ENCODE peak calls at places on chromosomes 6 and 20, in ten cellular contexts. E is brain microvascular endothelial cell; I is GM23248; B is NCI-H69; F is cardiac fibroblast; O is heart left ventricle; J is T-helper 2 cell; Z is activated CD4-positive, CD25-positive, alpha-beta regulatory T cell; M is activated naive CD4-positive, alpha-beta T cell; Q is CD4-positive, alpha-beta T cell. Y is an unnamed sample.

GRCh38 chr6:33694401-33694931 is 17.0 kb downstream of the UQCC2 start:
- DNase-seq in E (peak; percentile 33), I (peak; percentile 91), B (peak; percentile 90), F (peak; percentile 74), O (no peak), J (peak; percentile 79), Z (no peak), M (no peak), Q (peak; percentile 47), Y (peak; percentile 98)

GRCh38 chr20:34111057-34111711 is 859 bp downstream of the EIF2S2 start:
- DNase-seq in E (peak; percentile 22), I (peak; percentile 79), B (peak; percentile 52), F (peak; percentile 80), O (no peak), J (no peak), Z (no peak), M (no peak), Q (no peak), Y (peak; percentile 17)

GRCh38 chr6:3847521-3847920 is 1.7 kb upstream of the FAM50B start:
- DNase-seq in E (no peak), I (no peak), B (no peak), F (no peak), O (no peak), J (no peak), Z (no peak), M (no peak), Q (no peak), Y (no peak)

GRCh38 chr20:36885355-36885754 is 9.4 kb downstream of the TLDC2 start:
- DNase-seq in E (no peak), I (peak; percentile 17), B (peak; percentile 5), F (peak; percentile 32), O (no peak), J (no peak), Z (no peak), M (no peak), Q (no peak), Y (no peak)

GRCh38 chr20:4162766-4163165 is 147.4 kb upstream of the RNF24 start:
- DNase-seq in E (no peak), I (no peak), B (no peak), F (no peak), O (no peak), J (no peak), Z (no peak), M (no peak), Q (no peak), Y (no peak)

GRCh38 chr6:169638388-169638787 is 63.4 kb downstream of the WDR27 start:
- DNase-seq in E (no peak), I (no peak), B (no peak), F (no peak), O (no peak), J (no peak), Z (no peak), M (no peak), Q (no peak), Y (no peak)

GRCh38 chr20:1632228-1632577 is 12.4 kb upstream of the SIRPB1 start:
- DNase-seq in E (no peak), I (peak; percentile 34), B (no peak), F (no peak), O (no peak), J (no peak), Z (no peak), M (no peak), Q (no peak), Y (no peak)

GRCh38 chr6:7146079-7146828 is 38.5 kb downstream of the RREB1 start:
- DNase-seq in E (peak; percentile 58), I (peak; percentile 79), B (peak; percentile 71), F (peak; percentile 78), O (peak; percentile 61), J (no peak), Z (no peak), M (no peak), Q (no peak), Y (no peak)

GRCh38 chr6:27582928-27583725 is 110.2 kb upstream of the ZNF184 start:
- DNase-seq in E (peak; percentile 77), I (peak; percentile 63), B (peak; percentile 74), F (peak; percentile 85), O (no peak), J (no peak), Z (no peak), M (peak; percentile 11), Q (no peak), Y (peak; percentile 62)

GRCh38 chr6:54010340-54011276 is 100.6 kb upstream of the MLIP start:
- DNase-seq in E (no peak), I (no peak), B (no peak), F (peak; percentile 13), O (peak; percentile 34), J (no peak), Z (no peak), M (no peak), Q (no peak), Y (no peak)

GRCh38 chr6:140956567-140957306 is 1176.0 kb upstream of the GJE1 start:
- DNase-seq in E (no peak), I (peak; percentile 85), B (peak; percentile 99), F (peak; percentile 46), O (no peak), J (no peak), Z (no peak), M (no peak), Q (no peak), Y (peak; percentile 98)

GRCh38 chr6:99868074-99868702 is 125.8 kb downstream of the MCHR2 start:
- DNase-seq in E (peak; percentile 68), I (peak; percentile 84), B (peak; percentile 84), F (peak; percentile 78), O (peak; percentile 79), J (peak; percentile 23), Z (peak; percentile 9), M (peak; percentile 37), Q (peak; percentile 55), Y (peak; percentile 77)

GRCh38 chr6:154257074-154257473 is 99.5 kb downstream of the IPCEF1 start:
- DNase-seq in E (no peak), I (no peak), B (no peak), F (no peak), O (no peak), J (no peak), Z (no peak), M (no peak), Q (no peak), Y (no peak)

GRCh38 chr20:13221673-13222318 is 722 bp downstream of the ISM1 start:
- DNase-seq in E (peak; percentile 37), I (peak; percentile 85), B (peak; percentile 91), F (peak; percentile 62), O (peak; percentile 39), J (peak; percentile 55), Z (peak; percentile 47), M (peak; percentile 35), Q (peak; percentile 65), Y (peak; percentile 78)

GRCh38 chr6:28880894-28881780 is 42.6 kb downstream of the TRIM27 start:
- DNase-seq in E (peak; percentile 83), I (peak; percentile 70), B (peak; percentile 80), F (peak; percentile 90), O (peak; percentile 65), J (no peak), Z (no peak), M (peak; percentile 42), Q (peak; percentile 46), Y (peak; percentile 74)

GRCh38 chr6:3052481-3053230 is 15.6 kb upstream of the RIPK1 start:
- DNase-seq in E (no peak), I (peak; percentile 54), B (no peak), F (no peak), O (no peak), J (no peak), Z (no peak), M (no peak), Q (no peak), Y (no peak)

GRCh38 chr6:115838763-115839401 is 221.8 kb downstream of the FRK start:
- DNase-seq in E (peak; percentile 20), I (peak; percentile 59), B (peak; percentile 49), F (peak; percentile 36), O (no peak), J (no peak), Z (no peak), M (no peak), Q (no peak), Y (no peak)

GRCh38 chr6:36739947-36740817 is 42.6 kb downstream of the RAB44 start:
- DNase-seq in E (no peak), I (peak; percentile 41), B (no peak), F (peak; percentile 40), O (no peak), J (no peak), Z (no peak), M (no peak), Q (no peak), Y (no peak)

GRCh38 chr6:97053643-97054411 is 129.3 kb downstream of the KLHL32 start:
- DNase-seq in E (no peak), I (peak; percentile 51), B (peak; percentile 53), F (peak; percentile 59), O (no peak), J (no peak), Z (no peak), M (no peak), Q (no peak), Y (peak; percentile 46)

GRCh38 chr6:15400572-15401004 is 154.7 kb downstream of the JARID2 start:
- DNase-seq in E (peak; percentile 38), I (peak; percentile 58), B (peak; percentile 95), F (peak; percentile 35), O (peak; percentile 80), J (no peak), Z (no peak), M (no peak), Q (no peak), Y (peak; percentile 80)

GRCh38 chr20:47224857-47225256 is 131.6 kb downstream of the ZMYND8 start:
- DNase-seq in E (no peak), I (no peak), B (no peak), F (no peak), O (no peak), J (no peak), Z (no peak), M (no peak), Q (no peak), Y (no peak)

GRCh38 chr6:6583836-6584235 is 4.7 kb upstream of the LY86 start:
- DNase-seq in E (no peak), I (no peak), B (no peak), F (no peak), O (no peak), J (no peak), Z (no peak), M (no peak), Q (no peak), Y (no peak)

GRCh38 chr6:37354526-37355384 is 972 bp downstream of the RNF8 start:
- DNase-seq in E (no peak), I (peak; percentile 72), B (peak; percentile 60), F (peak; percentile 15), O (peak; percentile 29), J (no peak), Z (no peak), M (no peak), Q (no peak), Y (no peak)

GRCh38 chr6:87408721-87409155 is 966 bp downstream of the CFAP206 start:
- DNase-seq in E (no peak), I (no peak), B (no peak), F (no peak), O (no peak), J (no peak), Z (no peak), M (no peak), Q (no peak), Y (no peak)

GRCh38 chr20:50215101-50215500 is 24.5 kb downstream of the CEBPB start:
- DNase-seq in E (no peak), I (peak; percentile 79), B (no peak), F (peak; percentile 38), O (no peak), J (no peak), Z (no peak), M (no peak), Q (no peak), Y (no peak)

GRCh38 chr6:39902136-39902535 is 32.1 kb downstream of the MOCS1 start:
- DNase-seq in E (no peak), I (no peak), B (no peak), F (no peak), O (no peak), J (no peak), Z (no peak), M (no peak), Q (no peak), Y (no peak)

GRCh38 chr6:158647501-158647900 is 2.4 kb upstream of the SYTL3 start:
- DNase-seq in E (no peak), I (no peak), B (peak; percentile 72), F (no peak), O (no peak), J (no peak), Z (no peak), M (no peak), Q (no peak), Y (peak; percentile 38)

GRCh38 chr6:5778906-5779305 is 227.8 kb downstream of the NRN1 start:
- DNase-seq in E (no peak), I (no peak), B (no peak), F (no peak), O (no peak), J (no peak), Z (no peak), M (no peak), Q (no peak), Y (no peak)

Y was measured in NCI-H2171 treated with DMSO at 0.1 percent for 48 hours.